ENCODE peak calls at places on chromosomes 16 and 17, in seven cellular contexts. Y, Z, N, F, K, W and J are unnamed samples.

GRCh38 chr17:5499790-5500189 is 13.4 kb downstream of the MIS12 start:
- DNase-seq in K (no peak), F (peak), N (no peak), Z (no peak), W (no peak), Y (peak), J (no peak)

GRCh38 chr16:15690296-15690695 is 40.3 kb downstream of the NDE1 start:
- DNase-seq in Y (no peak), K (no peak), Z (no peak), F (no peak), N (no peak), W (no peak), J (no peak)

GRCh38 chr16:27436921-27437650 is 35.1 kb downstream of the IL21R start:
- DNase-seq in Y (no peak), F (no peak), N (no peak), Z (no peak), K (peak), W (no peak), J (no peak)

GRCh38 chr16:3173892-3174617 is 13.9 kb upstream of the OR1F1 start:
- DNase-seq in N (peak), W (no peak), K (no peak), F (no peak), Z (no peak), Y (no peak), J (no peak)

GRCh38 chr16:53576228-53576627 is 73.2 kb upstream of the AKTIP start:
- DNase-seq in Z (no peak), W (no peak), F (no peak), N (no peak), Y (no peak), K (no peak), J (no peak)

GRCh38 chr16:89325861-89326471 is 108.5 kb downstream of the ZNF778 start:
- DNase-seq in K (peak), F (peak), W (no peak), Y (no peak), N (peak), Z (no peak), J (no peak)

GRCh38 chr17:79777844-79778503 is at the start of gene CBX2:
- DNase-seq in Y (peak), F (peak), K (peak), W (peak), N (peak), Z (peak), J (no peak)

GRCh38 chr16:12898556-12898955 is 2.8 kb upstream of the SHISA9 start:
- DNase-seq in W (no peak), F (peak), Y (no peak), N (no peak), K (no peak), Z (no peak), J (no peak)

GRCh38 chr17:19398301-19399181 is 11.6 kb upstream of the MFAP4 start:
- DNase-seq in Y (no peak), Z (peak), N (peak), W (no peak), K (peak), F (peak), J (no peak)

GRCh38 chr17:77373298-77374169 is 232.8 kb downstream of the SEC14L1 start:
- DNase-seq in K (no peak), N (no peak), Y (peak), Z (no peak), F (peak), W (peak), J (no peak)

GRCh38 chr16:47694543-47694942 is 233.4 kb downstream of the PHKB start:
- DNase-seq in Z (no peak), W (no peak), Y (no peak), F (no peak), N (no peak), K (no peak), J (no peak)

GRCh38 chr16:66212426-66212825 is 154.1 kb upstream of the CDH5 start:
- DNase-seq in Z (no peak), W (no peak), Y (no peak), F (no peak), K (no peak), N (no peak), J (no peak)